ENCODE peak calls at places on chromosome 17, in eight cellular contexts. F is mucosa of gallbladder; X is stimulated activated CD4-positive, alpha-beta T cell treated with anti-CD3 and anti-CD28 coated beads, Interleukin-4, amount 100 ng/mL, for 24 hours; M is stimulated activated CD8-positive, alpha-beta memory T cell treated with anti-CD3 and anti-CD28 coated beads, Interleukin-2, amount 100 ng/mL, for 1 hour; S is skeletal muscle cell; R is NCI-H1092 treated with DMSO at 0.1 percent for 48 hours; Z is A172; U is hypothalamus. I is an unnamed sample.

GRCh38 chr17:50594931-50595330 is 34.4 kb downstream of the CACNA1G start:
- DNase-seq in F (no peak), X (no peak), M (no peak), S (no peak), R (no peak), Z (no peak), U (no peak), I (no peak)

GRCh38 chr17:901964-902363 is 77.6 kb downstream of the NXN start:
- DNase-seq in F (no peak), X (no peak), M (no peak), S (no peak), R (no peak), Z (no peak), U (no peak), I (no peak)

GRCh38 chr17:18250259-18250658 is 8.3 kb downstream of the FLII start:
- DNase-seq in F (no peak), X (no peak), M (no peak), S (no peak), R (no peak), Z (no peak), U (no peak), I (no peak)

GRCh38 chr17:6940186-6940649 is 55.6 kb upstream of the ALOX12 start:
- DNase-seq in F (no peak), X (no peak), M (no peak), S (no peak), R (no peak), Z (peak), U (no peak), I (peak)

GRCh38 chr17:27553019-27553511 is 77.9 kb upstream of the LGALS9 start:
- DNase-seq in F (no peak), X (no peak), M (no peak), S (no peak), R (no peak), Z (no peak), U (no peak), I (peak)

GRCh38 chr17:73126716-73127473 is 34.4 kb upstream of the SLC39A11 start:
- DNase-seq in F (no peak), X (no peak), M (no peak), S (no peak), R (no peak), Z (peak), U (no peak), I (peak)

GRCh38 chr17:78390241-78391050 is 12.0 kb downstream of the PGS1 start:
- DNase-seq in F (no peak), X (no peak), M (no peak), S (peak), R (no peak), Z (peak), U (no peak), I (peak)

GRCh38 chr17:71438631-71439146 is 682.1 kb upstream of the SOX9 start:
- DNase-seq in F (no peak), X (no peak), M (no peak), S (peak), R (peak), Z (peak), U (no peak), I (peak)

GRCh38 chr17:36747861-36748260 is 146.5 kb downstream of the MRM1 start:
- DNase-seq in F (no peak), X (no peak), M (no peak), S (no peak), R (no peak), Z (no peak), U (no peak), I (no peak)

GRCh38 chr17:52895272-52895671 is 736.8 kb upstream of the CA10 start:
- DNase-seq in F (no peak), X (no peak), M (no peak), S (no peak), R (no peak), Z (no peak), U (no peak), I (no peak)

GRCh38 chr17:65131946-65132345 is 5.2 kb upstream of the RGS9 start:
- DNase-seq in F (no peak), X (no peak), M (no peak), S (peak), R (no peak), Z (peak), U (no peak), I (peak)

GRCh38 chr17:27540300-27541105 is 84.3 kb downstream of the KSR1 start:
- DNase-seq in F (peak), X (no peak), M (no peak), S (peak), R (no peak), Z (peak), U (peak), I (peak)